ENCODE peak calls at places on chromosome 1, in five cellular contexts. A is HuH-7.5; J is activated CD4-positive, alpha-beta T cell treated with anti-CD3 and anti-CD28 coated beads, Interleukin-2, amount 10 ng/mL, durations not matched to agents 7 days and 5 days; X is GM23248; E is NCI-H345. T is an unnamed sample.

GRCh38 chr1:33872275-33872674 is 8.4 kb downstream of the HMGB4 start:
- DNase-seq in A (no peak), J (no peak), X (no peak), E (no peak), T (no peak)

GRCh38 chr1:170623171-170623570 is 40.8 kb upstream of the PRRX1 start:
- DNase-seq in A (no peak), J (no peak), X (peak), E (no peak), T (no peak)

GRCh38 chr1:160767417-160768294 is 28.3 kb upstream of the LY9 start:
- DNase-seq in A (no peak), J (peak), X (no peak), E (no peak), T (peak)

GRCh38 chr1:178864326-178864725 is 6.6 kb downstream of the ANGPTL1 start:
- DNase-seq in A (no peak), J (no peak), X (peak), E (no peak), T (no peak)

GRCh38 chr1:155979525-155980343 is 1.4 kb upstream of the ARHGEF2 start:
- DNase-seq in A (no peak), J (no peak), X (peak), E (no peak), T (no peak)

GRCh38 chr1:119808972-119809550 is 2.2 kb downstream of the REG4 start:
- DNase-seq in A (peak), J (peak), X (peak), E (peak), T (peak)

GRCh38 chr1:219837274-219837993 is 90.9 kb downstream of the SLC30A10 start:
- DNase-seq in A (peak), J (peak), X (peak), E (peak), T (no peak)

GRCh38 chr1:21175324-21175669 is 1.4 kb downstream of the EIF4G3 start:
- DNase-seq in A (no peak), J (peak), X (peak), E (no peak), T (peak)

GRCh38 chr1:67213164-67213563 is 46.9 kb downstream of the IL23R start:
- DNase-seq in A (no peak), J (no peak), X (peak), E (no peak), T (no peak)

GRCh38 chr1:43493661-43494450 is 36.8 kb upstream of the PTPRF start:
- DNase-seq in A (peak), J (no peak), X (no peak), E (no peak), T (no peak)